ENCODE peak calls at places on chromosomes 4 and X, in four cellular contexts. K, W, U and P are unnamed samples.

GRCh38 chr4:140096483-140096861 is 57.5 kb downstream of the MAML3 start:
- DNase-seq in K (no peak), W (no peak), U (no peak), P (no peak)

GRCh38 chr4:82561745-82562552 is at the start of gene TMEM150C:
- DNase-seq in K (peak), W (peak), U (peak), P (no peak)

GRCh38 chr4:182250446-182250845 is 7.2 kb downstream of the TENM3 start:
- DNase-seq in K (no peak), W (no peak), U (no peak), P (no peak)

GRCh38 chrX:18291006-18291545 is 63.4 kb downstream of the SCML2 start:
- DNase-seq in K (no peak), W (no peak), U (peak), P (no peak)

GRCh38 chrX:107272431-107272921 is 66.1 kb downstream of the DNAAF6 start:
- DNase-seq in K (no peak), W (peak), U (no peak), P (no peak)

GRCh38 chr4:128553665-128554515 is 255.6 kb upstream of the JADE1 start:
- DNase-seq in K (peak), W (no peak), U (no peak), P (no peak)

GRCh38 chr4:2792711-2793577 is at the start of gene SH3BP2:
- DNase-seq in K (no peak), W (peak), U (peak), P (peak)

GRCh38 chr4:99968330-99968729 is 18.3 kb upstream of the H2AZ1 start:
- DNase-seq in K (no peak), W (no peak), U (peak), P (no peak)

GRCh38 chr4:153792007-153792892 is 3.4 kb upstream of the SFRP2 start:
- DNase-seq in K (no peak), W (peak), U (peak), P (peak)

GRCh38 chr4:6781561-6781960 is 966 bp upstream of the KIAA0232 start:
- DNase-seq in K (no peak), W (no peak), U (no peak), P (no peak)

GRCh38 chr4:20253799-20254409 is 2.2 kb downstream of the SLIT2 start:
- DNase-seq in K (no peak), W (no peak), U (peak), P (no peak)

GRCh38 chrX:101462892-101463291 is 22.4 kb upstream of the ARMCX4 start:
- DNase-seq in K (peak), W (no peak), U (peak), P (no peak)

GRCh38 chr4:128483816-128484215 is 196.2 kb upstream of the PGRMC2 start:
- DNase-seq in K (no peak), W (no peak), U (peak), P (no peak)

GRCh38 chr4:8472689-8473197 is 32.2 kb downstream of the TRMT44 start:
- DNase-seq in K (no peak), W (no peak), U (peak), P (peak)

GRCh38 chrX:149638860-149639259 is 7.3 kb upstream of the TMEM185A start:
- DNase-seq in K (no peak), W (no peak), U (no peak), P (no peak)

GRCh38 chrX:16484338-16484737 is 165.6 kb upstream of the S100G start:
- DNase-seq in K (no peak), W (no peak), U (peak), P (no peak)

GRCh38 chrX:50211510-50211909 is 6.9 kb downstream of the CCNB3 start:
- DNase-seq in K (no peak), W (no peak), U (peak), P (no peak)

GRCh38 chr4:112855058-112855457 is 194.4 kb upstream of the ANK2 start:
- DNase-seq in K (no peak), W (no peak), U (no peak), P (no peak)

GRCh38 chrX:1453951-1454785 is 1.5 kb upstream of the ASMTL start:
- DNase-seq in K (no peak), W (peak), U (peak), P (peak)

GRCh38 chr4:184163813-184164212 is 53.9 kb downstream of the ENPP6 start:
- DNase-seq in K (no peak), W (peak), U (peak), P (peak)

GRCh38 chr4:107037188-107037587 is 1.1 kb upstream of the DKK2 start:
- DNase-seq in K (no peak), W (peak), U (peak), P (peak)

GRCh38 chrX:106927700-106928099 is 7.5 kb downstream of the CLDN2 start:
- DNase-seq in K (no peak), W (no peak), U (no peak), P (peak)

GRCh38 chrX:2647627-2648026 is 43.5 kb upstream of the CD99 start:
- DNase-seq in K (no peak), W (no peak), U (no peak), P (no peak)

GRCh38 chrX:40099046-40099968 is 1.5 kb upstream of the BCOR start:
- DNase-seq in K (peak), W (peak), U (peak), P (peak)

GRCh38 chr4:2936773-2937145 is 26.4 kb downstream of the NOP14 start:
- DNase-seq in K (no peak), W (no peak), U (no peak), P (no peak)

GRCh38 chrX:101417981-101418841 is 10.2 kb downstream of the HNRNPH2 start:
- DNase-seq in K (peak), W (peak), U (peak), P (no peak)

GRCh38 chr4:153346563-153346962 is 2.1 kb downstream of the MND1 start:
- DNase-seq in K (no peak), W (no peak), U (peak), P (no peak)

GRCh38 chr4:761739-762138 is 56.1 kb downstream of the PCGF3 start:
- DNase-seq in K (no peak), W (no peak), U (no peak), P (no peak)

GRCh38 chr4:145868637-145869409 is 69.8 kb downstream of the ZNF827 start:
- DNase-seq in K (no peak), W (no peak), U (peak), P (no peak)

GRCh38 chrX:73944582-73944947 is 359.4 kb upstream of the ZCCHC13 start:
- DNase-seq in K (no peak), W (no peak), U (no peak), P (no peak)

GRCh38 chrX:80812176-80812575 is 2.5 kb upstream of the BRWD3 start:
- DNase-seq in K (no peak), W (peak), U (peak), P (peak)

GRCh38 chr4:71380721-71381120 is 41.9 kb downstream of the SLC4A4 start:
- DNase-seq in K (no peak), W (no peak), U (peak), P (no peak)

GRCh38 chr4:141133146-141134006 is at the start of gene RNF150:
- DNase-seq in K (peak), W (peak), U (peak), P (peak)

GRCh38 chrX:45845142-45845541 is 644.5 kb upstream of the DIPK2B start:
- DNase-seq in K (no peak), W (no peak), U (no peak), P (no peak)